ENCODE peak calls at places on chromosomes 3 and 15, in six cellular contexts. Y is body of pancreas; F is NCI-H774; N is neural crest cell; V is activated naive CD4-positive, alpha-beta T cell; D is GM04504. L is an unnamed sample.

GRCh38 chr15:81018197-81018596 is 17.5 kb downstream of the TLNRD1 start:
- DNase-seq in Y (no peak), F (no peak), N (no peak), V (no peak), D (no peak), L (no peak)

GRCh38 chr3:155270485-155271342 is 22.8 kb downstream of the STRIT1 start:
- DNase-seq in Y (no peak), F (no peak), N (no peak), V (no peak), D (no peak), L (peak)

GRCh38 chr3:52546111-52546901 is 9.9 kb downstream of the UQCC5 start:
- DNase-seq in Y (no peak), F (no peak), N (no peak), V (no peak), D (no peak), L (no peak)

GRCh38 chr3:179961081-179962078 is 75.4 kb downstream of the PEX5L start:
- DNase-seq in Y (no peak), F (peak), N (no peak), V (no peak), D (no peak), L (no peak)

GRCh38 chr15:42348083-42348482 is 11.2 kb upstream of the CAPN3 start:
- DNase-seq in Y (no peak), F (no peak), N (no peak), V (no peak), D (peak), L (no peak)

GRCh38 chr3:51970606-51971300 is 3.1 kb downstream of the ABHD14B start:
- DNase-seq in Y (peak), F (no peak), N (no peak), V (no peak), D (no peak), L (no peak)

GRCh38 chr3:143775401-143775970 is 72.8 kb downstream of the SLC9A9 start:
- DNase-seq in Y (no peak), F (peak), N (no peak), V (no peak), D (no peak), L (no peak)

GRCh38 chr3:105518806-105519418 is 152.2 kb downstream of the ALCAM start:
- DNase-seq in Y (no peak), F (no peak), N (no peak), V (no peak), D (peak), L (peak)

GRCh38 chr3:102791641-102792589 is 357.1 kb downstream of the ZPLD1 start:
- DNase-seq in Y (no peak), F (no peak), N (no peak), V (no peak), D (peak), L (no peak)

GRCh38 chr15:27092404-27092803 is 121.4 kb downstream of the GABRG3 start:
- DNase-seq in Y (no peak), F (no peak), N (no peak), V (no peak), D (no peak), L (no peak)

GRCh38 chr15:38879909-38880471 is 315.4 kb upstream of the RASGRP1 start:
- DNase-seq in Y (peak), F (no peak), N (no peak), V (no peak), D (peak), L (no peak)

GRCh38 chr15:39124925-39125625 is 455.8 kb upstream of the THBS1 start:
- DNase-seq in Y (no peak), F (no peak), N (no peak), V (no peak), D (no peak), L (no peak)

GRCh38 chr15:100284701-100285100 is 57.1 kb downstream of the ADAMTS17 start:
- DNase-seq in Y (peak), F (no peak), N (no peak), V (no peak), D (no peak), L (no peak)

GRCh38 chr3:139538733-139539132 is 809 bp downstream of the RBP1 start:
- DNase-seq in Y (peak), F (no peak), N (no peak), V (no peak), D (no peak), L (peak)

GRCh38 chr3:111669926-111670630 is 74.9 kb upstream of the ZBED2 start:
- DNase-seq in Y (no peak), F (no peak), N (no peak), V (no peak), D (no peak), L (no peak)

GRCh38 chr3:174363256-174363655 is 495.9 kb upstream of the NAALADL2 start:
- DNase-seq in Y (no peak), F (no peak), N (no peak), V (no peak), D (no peak), L (no peak)

GRCh38 chr15:60184579-60184978 is 180.5 kb downstream of the FOXB1 start:
- DNase-seq in Y (no peak), F (no peak), N (no peak), V (no peak), D (no peak), L (no peak)

GRCh38 chr3:124360140-124360539 is 368.2 kb upstream of the ROPN1 start:
- DNase-seq in Y (no peak), F (no peak), N (no peak), V (no peak), D (no peak), L (no peak)

GRCh38 chr15:39593071-39594055 is 12.5 kb downstream of the THBS1 start:
- DNase-seq in Y (no peak), F (no peak), N (no peak), V (no peak), D (peak), L (no peak)

GRCh38 chr3:122916580-122916979 is 111.0 kb downstream of the SEMA5B start:
- DNase-seq in Y (no peak), F (no peak), N (no peak), V (no peak), D (no peak), L (no peak)

GRCh38 chr3:32371466-32372212 is 20.0 kb upstream of the CMTM7 start:
- DNase-seq in Y (no peak), F (no peak), N (no peak), V (no peak), D (no peak), L (no peak)

GRCh38 chr3:13343601-13344000 is 76.5 kb downstream of the NUP210 start:
- DNase-seq in Y (no peak), F (no peak), N (no peak), V (no peak), D (no peak), L (no peak)

GRCh38 chr3:51712963-51713362 is 6.1 kb downstream of the GRM2 start:
- DNase-seq in Y (no peak), F (no peak), N (no peak), V (no peak), D (no peak), L (peak)

GRCh38 chr3:53715815-53716483 is 130.3 kb downstream of the CHDH start:
- DNase-seq in Y (no peak), F (no peak), N (no peak), V (no peak), D (no peak), L (no peak)

GRCh38 chr15:57256941-57257340 is 119.4 kb upstream of the CGNL1 start:
- DNase-seq in Y (no peak), F (peak), N (no peak), V (no peak), D (no peak), L (no peak)

GRCh38 chr3:194484614-194485013 is 2.2 kb downstream of the ATP13A3 start:
- DNase-seq in Y (no peak), F (no peak), N (no peak), V (no peak), D (no peak), L (no peak)

GRCh38 chr15:92001307-92001706 is 147.8 kb downstream of the SLCO3A1 start:
- DNase-seq in Y (no peak), F (peak), N (no peak), V (no peak), D (no peak), L (no peak)

GRCh38 chr3:138066383-138066782 is 49.0 kb downstream of the DZIP1L start:
- DNase-seq in Y (no peak), F (no peak), N (no peak), V (no peak), D (no peak), L (no peak)

GRCh38 chr15:80217327-80217900 is 34.6 kb downstream of the CTXND1 start:
- DNase-seq in Y (no peak), F (no peak), N (no peak), V (no peak), D (no peak), L (no peak)

GRCh38 chr3:13705051-13705450 is 156.1 kb downstream of the FBLN2 start:
- DNase-seq in Y (peak), F (no peak), N (no peak), V (no peak), D (no peak), L (no peak)

GRCh38 chr15:25431821-25432561 is 6.8 kb downstream of the UBE3A start:
- DNase-seq in Y (no peak), F (no peak), N (no peak), V (no peak), D (no peak), L (no peak)

GRCh38 chr3:187193181-187193580 is 4.1 kb upstream of the RTP1 start:
- DNase-seq in Y (no peak), F (no peak), N (no peak), V (no peak), D (no peak), L (no peak)

GRCh38 chr3:126621627-126622345 is 33.1 kb downstream of the TXNRD3 start:
- DNase-seq in Y (no peak), F (no peak), N (no peak), V (no peak), D (no peak), L (no peak)

GRCh38 chr15:96333194-96334016 is 2.9 kb downstream of the NR2F2 start:
- DNase-seq in Y (peak), F (no peak), N (no peak), V (no peak), D (no peak), L (peak)

GRCh38 chr3:191237045-191237882 is 38.2 kb downstream of the OSTN start:
- DNase-seq in Y (no peak), F (no peak), N (no peak), V (no peak), D (no peak), L (no peak)

GRCh38 chr3:148329481-148330220 is 368.1 kb upstream of the AGTR1 start:
- DNase-seq in Y (no peak), F (no peak), N (no peak), V (no peak), D (no peak), L (no peak)

GRCh38 chr3:134754768-134755559 is 40.1 kb upstream of the EPHB1 start:
- DNase-seq in Y (peak), F (no peak), N (peak), V (no peak), D (peak), L (peak)

GRCh38 chr15:101024111-101024695 is 105.0 kb downstream of the LRRK1 start:
- DNase-seq in Y (no peak), F (no peak), N (no peak), V (no peak), D (no peak), L (no peak)

L was measured in WTC11.